ENCODE peak calls at places on chromosomes 2 and 18, in eight cellular contexts. C is mucosa of descending colon; Y is Right ventricle myocardium inferior; O is heart right ventricle; U is heart left ventricle; P is left cardiac atrium; J is activated T-helper 17 cell treated with anti-CD3 and anti-CD28 coated beads, Interleukin-2, amount 50 U/mL, for 72 hours; L is activated CD4-positive, alpha-beta T cell treated with anti-CD3 and anti-CD28 coated beads for 36 hours. Z is an unnamed sample.

GRCh38 chr2:134717706-134718094 is 1.1 kb downstream of the TMEM163 start:
- ATAC-seq in C (peak), Y (no peak), O (peak), U (no peak), P (no peak), J (no peak), L (no peak), Z (no peak)

GRCh38 chr2:96320326-96321229 is 4.5 kb upstream of the ITPRIPL1 start:
- ATAC-seq in C (no peak), Y (no peak), O (peak), U (peak), P (no peak), J (peak), L (peak), Z (no peak)

GRCh38 chr2:135124924-135125886 is 73.1 kb downstream of the RAB3GAP1 start:
- ATAC-seq in C (no peak), Y (no peak), O (no peak), U (no peak), P (no peak), J (peak), L (peak), Z (no peak)

GRCh38 chr18:13500227-13500865 is 226.0 kb downstream of the FAM210A start:
- ATAC-seq in C (peak), Y (peak), O (peak), U (peak), P (peak), J (peak), L (no peak), Z (peak)

GRCh38 chr18:22322251-22322691 is 95.4 kb downstream of the CTAGE1 start:
- ATAC-seq in C (no peak), Y (peak), O (peak), U (no peak), P (peak), J (no peak), L (no peak), Z (peak)

GRCh38 chr18:50560681-50561629 is 1.1 kb downstream of the MAPK4 start:
- ATAC-seq in C (peak), Y (no peak), O (peak), U (peak), P (peak), J (no peak), L (no peak), Z (peak)

GRCh38 chr2:85309699-85310321 is 18.0 kb downstream of the TGOLN2 start:
- ATAC-seq in C (no peak), Y (no peak), O (no peak), U (no peak), P (no peak), J (peak), L (peak), Z (no peak)

GRCh38 chr2:165952600-165953210 is 871 bp downstream of the TTC21B start:
- ATAC-seq in C (no peak), Y (no peak), O (no peak), U (no peak), P (no peak), J (no peak), L (no peak), Z (no peak)

GRCh38 chr2:190023860-190024259 is 38.7 kb downstream of the MSTN start:
- ATAC-seq in C (peak), Y (no peak), O (no peak), U (no peak), P (no peak), J (peak), L (peak), Z (no peak)

GRCh38 chr2:19731515-19731914 is 170.3 kb downstream of the TTC32 start:
- ATAC-seq in C (peak), Y (no peak), O (no peak), U (no peak), P (no peak), J (no peak), L (no peak), Z (no peak)

GRCh38 chr2:37100054-37100453 is 15.7 kb downstream of the GPATCH11 start:
- ATAC-seq in C (no peak), Y (no peak), O (no peak), U (no peak), P (no peak), J (no peak), L (no peak), Z (no peak)

GRCh38 chr18:49050462-49050861 is 99.7 kb upstream of the SMAD7 start:
- ATAC-seq in C (no peak), Y (no peak), O (no peak), U (no peak), P (no peak), J (no peak), L (no peak), Z (no peak)

GRCh38 chr2:90069290-90069894 is 1377.9 kb downstream of the RPIA start:
- ATAC-seq in C (peak), Y (no peak), O (no peak), U (no peak), P (peak), J (no peak), L (no peak), Z (no peak)

GRCh38 chr2:108904680-108905079 is 84.3 kb downstream of the EDAR start:
- ATAC-seq in C (peak), Y (no peak), O (no peak), U (no peak), P (no peak), J (no peak), L (no peak), Z (no peak)

GRCh38 chr2:25664531-25665307 is 8.7 kb downstream of the DTNB start:
- ATAC-seq in C (peak), Y (peak), O (peak), U (peak), P (peak), J (peak), L (peak), Z (peak)

GRCh38 chr2:4020649-4021048 is 317.3 kb downstream of the DCDC2C start:
- ATAC-seq in C (no peak), Y (no peak), O (no peak), U (no peak), P (no peak), J (no peak), L (no peak), Z (no peak)

GRCh38 chr2:236164201-236164982 is 3.8 kb downstream of the GBX2 start:
- ATAC-seq in C (no peak), Y (no peak), O (peak), U (no peak), P (peak), J (no peak), L (no peak), Z (no peak)

GRCh38 chr2:148876589-148877402 is 1.8 kb downstream of the KIF5C start:
- ATAC-seq in C (peak), Y (no peak), O (peak), U (no peak), P (no peak), J (peak), L (peak), Z (no peak)

GRCh38 chr2:21194828-21195227 is 71.1 kb downstream of the TDRD15 start:
- ATAC-seq in C (no peak), Y (no peak), O (no peak), U (no peak), P (peak), J (no peak), L (no peak), Z (no peak)

GRCh38 chr2:171810409-171810993 is 83.5 kb downstream of the SLC25A12 start:
- ATAC-seq in C (no peak), Y (no peak), O (no peak), U (no peak), P (no peak), J (no peak), L (no peak), Z (no peak)

GRCh38 chr2:233387667-233388528 is 33.6 kb downstream of the DGKD start:
- ATAC-seq in C (peak), Y (peak), O (peak), U (peak), P (peak), J (no peak), L (no peak), Z (peak)

GRCh38 chr2:201126308-201127127 is 10.6 kb downstream of the CFLAR start:
- ATAC-seq in C (peak), Y (no peak), O (peak), U (peak), P (peak), J (peak), L (peak), Z (peak)

GRCh38 chr2:224284134-224284946 is 117.6 kb downstream of the FAM124B start:
- ATAC-seq in C (peak), Y (no peak), O (peak), U (no peak), P (peak), J (no peak), L (peak), Z (no peak)

GRCh38 chr18:75280427-75281280 is 70.1 kb downstream of the TSHZ1 start:
- ATAC-seq in C (peak), Y (no peak), O (no peak), U (peak), P (peak), J (no peak), L (no peak), Z (no peak)